ENCODE peak calls at places on chromosomes 4 and X, in ten cellular contexts. X, L, K, Z, H, P, G, N, W and Q are unnamed samples.
A peak's percentile ranks its signal among the peaks of the same experiment; 100 is the strongest.

GRCh38 chr4:128812360-128812958 is 3.0 kb downstream of the JADE1 start:
- DNase-seq in X (peak; percentile 88), L (peak; percentile 74), K (peak; percentile 72), Z (no peak), H (peak; percentile 81), P (peak; percentile 75), G (no peak), N (peak; percentile 63), W (peak; percentile 51), Q (peak; percentile 85)

GRCh38 chrX:88883205-88883604 is 136.2 kb downstream of the CPXCR1 start:
- DNase-seq in X (no peak), L (no peak), K (no peak), Z (no peak), H (no peak), P (no peak), G (no peak), N (peak; percentile 0), W (peak; percentile 50), Q (no peak)

GRCh38 chrX:136246201-136246600 is 5.0 kb downstream of the MAP7D3 start:
- DNase-seq in X (no peak), L (no peak), K (no peak), Z (no peak), H (no peak), P (no peak), G (no peak), N (no peak), W (no peak), Q (no peak)

GRCh38 chr4:118738999-118739690 is 54.0 kb downstream of the METTL14 start:
- DNase-seq in X (no peak), L (no peak), K (no peak), Z (no peak), H (no peak), P (no peak), G (no peak), N (no peak), W (no peak), Q (no peak)

GRCh38 chrX:47093248-47093647 is 15.0 kb downstream of the RGN start:
- DNase-seq in X (peak; percentile 56), L (peak; percentile 17), K (no peak), Z (no peak), H (peak; percentile 33), P (no peak), G (no peak), N (peak; percentile 12), W (no peak), Q (no peak)

GRCh38 chr4:42359686-42360085 is 37.6 kb upstream of the SHISA3 start:
- DNase-seq in X (no peak), L (no peak), K (no peak), Z (no peak), H (peak; percentile 23), P (no peak), G (no peak), N (no peak), W (no peak), Q (no peak)

GRCh38 chr4:140176735-140177134 is 22.8 kb upstream of the MAML3 start:
- DNase-seq in X (no peak), L (no peak), K (no peak), Z (no peak), H (peak; percentile 78), P (peak; percentile 41), G (peak; percentile 24), N (peak; percentile 63), W (peak; percentile 13), Q (no peak)

GRCh38 chr4:147916351-147916750 is 184.5 kb downstream of the ARHGAP10 start:
- DNase-seq in X (no peak), L (peak; percentile 34), K (no peak), Z (no peak), H (peak; percentile 41), P (no peak), G (no peak), N (no peak), W (no peak), Q (no peak)

GRCh38 chr4:157664726-157665125 is 444.2 kb downstream of the GRIA2 start:
- DNase-seq in X (no peak), L (peak; percentile 55), K (no peak), Z (no peak), H (peak; percentile 73), P (no peak), G (no peak), N (peak; percentile 46), W (peak; percentile 36), Q (no peak)

GRCh38 chr4:155953151-155954117 is at the start of gene CTSO:
- DNase-seq in X (peak; percentile 51), L (peak; percentile 92), K (peak; percentile 82), Z (peak; percentile 53), H (peak; percentile 81), P (peak; percentile 84), G (peak; percentile 63), N (peak; percentile 62), W (peak; percentile 69), Q (peak; percentile 81)

GRCh38 chrX:117996408-117996807 is 120.2 kb downstream of the KLHL13 start:
- DNase-seq in X (no peak), L (no peak), K (no peak), Z (no peak), H (no peak), P (no peak), G (no peak), N (peak; percentile 70), W (no peak), Q (no peak)

GRCh38 chrX:31483336-31483735 is 411.5 kb upstream of the FTHL17 start:
- DNase-seq in X (no peak), L (peak; percentile 69), K (no peak), Z (no peak), H (peak; percentile 63), P (no peak), G (no peak), N (peak; percentile 54), W (peak; percentile 28), Q (no peak)

GRCh38 chrX:104392350-104392749 is 137.6 kb upstream of the ESX1 start:
- DNase-seq in X (no peak), L (no peak), K (no peak), Z (no peak), H (no peak), P (no peak), G (no peak), N (peak; percentile 54), W (no peak), Q (no peak)

GRCh38 chr4:156322592-156322991 is 368.9 kb upstream of the CTSO start:
- DNase-seq in X (no peak), L (peak; percentile 56), K (no peak), Z (no peak), H (peak; percentile 86), P (no peak), G (no peak), N (peak; percentile 90), W (peak; percentile 40), Q (no peak)

GRCh38 chr4:115834441-115834840 is 721.0 kb upstream of the NDST4 start:
- DNase-seq in X (peak; percentile 32), L (no peak), K (no peak), Z (no peak), H (no peak), P (no peak), G (peak; percentile 49), N (no peak), W (peak; percentile 72), Q (no peak)

GRCh38 chr4:66160606-66161005 is 490.3 kb upstream of the EPHA5 start:
- DNase-seq in X (no peak), L (no peak), K (no peak), Z (no peak), H (peak; percentile 29), P (no peak), G (no peak), N (no peak), W (no peak), Q (no peak)

GRCh38 chrX:150508461-150509367 is 59.7 kb upstream of the MTM1 start:
- DNase-seq in X (no peak), L (no peak), K (peak; percentile 73), Z (no peak), H (no peak), P (no peak), G (no peak), N (no peak), W (no peak), Q (peak; percentile 82)

GRCh38 chr4:1327526-1328266 is 19.3 kb upstream of the UVSSA start:
- DNase-seq in X (no peak), L (no peak), K (no peak), Z (no peak), H (no peak), P (no peak), G (no peak), N (no peak), W (no peak), Q (no peak)

GRCh38 chr4:158578476-158578875 is 56.8 kb downstream of the RXFP1 start:
- DNase-seq in X (peak; percentile 27), L (peak; percentile 30), K (no peak), Z (no peak), H (peak; percentile 51), P (no peak), G (no peak), N (peak; percentile 43), W (peak; percentile 12), Q (no peak)

GRCh38 chr4:164081801-164082200 is 587.3 kb downstream of the TMA16 start:
- DNase-seq in X (peak; percentile 1), L (no peak), K (no peak), Z (no peak), H (no peak), P (no peak), G (no peak), N (no peak), W (no peak), Q (no peak)

GRCh38 chr4:82500830-82501229 is 61.0 kb downstream of the TMEM150C start:
- DNase-seq in X (peak; percentile 96), L (no peak), K (no peak), Z (no peak), H (no peak), P (no peak), G (no peak), N (no peak), W (no peak), Q (no peak)